ENCODE peak calls at places on chromosomes 2 and 18, in ten cellular contexts. U, W, B, O, T, S, X, R, C and K are unnamed samples.

GRCh38 chr18:9103488-9103887 is 989 bp downstream of the NDUFV2 start:
- DNase-seq in U (no peak), W (no peak), B (peak; percentile 53), O (no peak), T (no peak), S (peak; percentile 49), X (peak; percentile 14), R (no peak), C (peak; percentile 26), K (no peak)

GRCh38 chr2:237931205-237931721 is 35.6 kb upstream of the UBE2F start:
- DNase-seq in U (no peak), W (no peak), B (no peak), O (no peak), T (no peak), S (peak; percentile 92), X (no peak), R (no peak), C (no peak), K (no peak)

GRCh38 chr2:217387776-217388381 is 528.0 kb upstream of the TNP1 start:
- DNase-seq in U (peak; percentile 50), W (no peak), B (no peak), O (no peak), T (no peak), S (no peak), X (peak; percentile 21), R (no peak), C (no peak), K (no peak)

GRCh38 chr2:111930875-111931274 is 32.5 kb downstream of the MERTK start:
- DNase-seq in U (no peak), W (no peak), B (peak; percentile 32), O (no peak), T (no peak), S (peak; percentile 65), X (peak; percentile 94), R (no peak), C (peak; percentile 69), K (no peak)

GRCh38 chr2:3459185-3460015 is 59.9 kb downstream of the ADI1 start:
- DNase-seq in U (no peak), W (no peak), B (no peak), O (no peak), T (peak; percentile 42), S (no peak), X (no peak), R (no peak), C (no peak), K (no peak)

GRCh38 chr2:12014088-12014960 is 267.9 kb downstream of the LPIN1 start:
- DNase-seq in U (no peak), W (no peak), B (no peak), O (no peak), T (no peak), S (peak; percentile 70), X (peak; percentile 78), R (no peak), C (no peak), K (no peak)

GRCh38 chr2:239805043-239805329 is 220.2 kb downstream of the NDUFA10 start:
- DNase-seq in U (no peak), W (no peak), B (no peak), O (no peak), T (no peak), S (no peak), X (no peak), R (no peak), C (no peak), K (no peak)

GRCh38 chr18:70047931-70048603 is 100.4 kb upstream of the CD226 start:
- DNase-seq in U (no peak), W (no peak), B (peak; percentile 56), O (no peak), T (no peak), S (peak; percentile 36), X (no peak), R (no peak), C (no peak), K (no peak)